ENCODE peak calls at places on chromosomes 11 and 22, in six cellular contexts. One of them, this sample, is unnamed.

GRCh38 chr11:66559141-66559861 is 9.1 kb downstream of the CTSF start:
- DNase-seq in mammary epithelial cell: no peak
- DNase-seq in psoas muscle: peak; percentile 70
- DNase-seq in spleen: no peak
- DNase-seq in sigmoid colon: peak; percentile 86
- DNase-seq in SK-N-SH: peak; percentile 65
- DNase-seq in this sample: no peak

GRCh38 chr11:130771708-130772107 is 144.6 kb downstream of the SNX19 start:
- DNase-seq in spleen: no peak
- DNase-seq in mammary epithelial cell: no peak
- DNase-seq in SK-N-SH: no peak
- DNase-seq in psoas muscle: no peak
- DNase-seq in sigmoid colon: no peak
- DNase-seq in this sample: no peak

GRCh38 chr11:114187173-114187572 is 109.0 kb upstream of the NNMT start:
- DNase-seq in sigmoid colon: no peak
- DNase-seq in mammary epithelial cell: no peak
- DNase-seq in spleen: no peak
- DNase-seq in psoas muscle: peak; percentile 42
- DNase-seq in SK-N-SH: no peak
- DNase-seq in this sample: no peak

GRCh38 chr22:26751217-26751616 is 93.8 kb downstream of the MIAT start:
- DNase-seq in psoas muscle: no peak
- DNase-seq in SK-N-SH: no peak
- DNase-seq in spleen: no peak
- DNase-seq in sigmoid colon: no peak
- DNase-seq in mammary epithelial cell: no peak
- DNase-seq in this sample: no peak

GRCh38 chr22:42627981-42628380 is 12.4 kb downstream of the ATP5MGL start:
- DNase-seq in spleen: peak; percentile 67
- DNase-seq in psoas muscle: no peak
- DNase-seq in SK-N-SH: no peak
- DNase-seq in sigmoid colon: no peak
- DNase-seq in mammary epithelial cell: no peak
- DNase-seq in this sample: no peak

GRCh38 chr11:8227156-8228152 is 36.2 kb downstream of the LMO1 start:
- DNase-seq in mammary epithelial cell: peak; percentile 95
- DNase-seq in psoas muscle: no peak
- DNase-seq in sigmoid colon: no peak
- DNase-seq in spleen: no peak
- DNase-seq in SK-N-SH: no peak
- DNase-seq in this sample: no peak

GRCh38 chr11:76806608-76807205 is 23.6 kb downstream of the TSKU start:
- DNase-seq in mammary epithelial cell: no peak
- DNase-seq in psoas muscle: no peak
- DNase-seq in SK-N-SH: no peak
- DNase-seq in sigmoid colon: no peak
- DNase-seq in spleen: no peak
- DNase-seq in this sample: no peak

GRCh38 chr11:19243143-19243542 is 2.4 kb upstream of the E2F8 start:
- DNase-seq in SK-N-SH: no peak
- DNase-seq in spleen: no peak
- DNase-seq in mammary epithelial cell: no peak
- DNase-seq in sigmoid colon: no peak
- DNase-seq in psoas muscle: no peak
- DNase-seq in this sample: no peak

GRCh38 chr11:66906077-66906929 is 49.4 kb downstream of the LRFN4 start:
- DNase-seq in sigmoid colon: no peak
- DNase-seq in spleen: no peak
- DNase-seq in psoas muscle: no peak
- DNase-seq in mammary epithelial cell: peak; percentile 93
- DNase-seq in SK-N-SH: no peak
- DNase-seq in this sample: no peak

GRCh38 chr11:23359297-23359696 is 499.0 kb upstream of the CCDC179 start:
- DNase-seq in mammary epithelial cell: peak; percentile 92
- DNase-seq in spleen: no peak
- DNase-seq in sigmoid colon: no peak
- DNase-seq in SK-N-SH: no peak
- DNase-seq in psoas muscle: no peak
- DNase-seq in this sample: no peak

GRCh38 chr22:24414984-24415945 is 12.1 kb upstream of the ADORA2A start:
- DNase-seq in spleen: no peak
- DNase-seq in psoas muscle: no peak
- DNase-seq in SK-N-SH: peak; percentile 25
- DNase-seq in mammary epithelial cell: no peak
- DNase-seq in sigmoid colon: peak; percentile 50
- DNase-seq in this sample: no peak

GRCh38 chr11:94325681-94326080 is 21.3 kb downstream of the IZUMO1R start:
- DNase-seq in SK-N-SH: peak; percentile 36
- DNase-seq in spleen: no peak
- DNase-seq in psoas muscle: no peak
- DNase-seq in mammary epithelial cell: peak; percentile 30
- DNase-seq in sigmoid colon: no peak
- DNase-seq in this sample: no peak

GRCh38 chr11:117823941-117824420 is 563 bp downstream of the FXYD2 start:
- DNase-seq in mammary epithelial cell: no peak
- DNase-seq in SK-N-SH: no peak
- DNase-seq in psoas muscle: peak; percentile 80
- DNase-seq in sigmoid colon: peak; percentile 88
- DNase-seq in spleen: peak; percentile 79
- DNase-seq in this sample: no peak

GRCh38 chr11:30635401-30635989 is 49.3 kb upstream of the MPPED2 start:
- DNase-seq in psoas muscle: peak; percentile 64
- DNase-seq in SK-N-SH: peak; percentile 63
- DNase-seq in mammary epithelial cell: no peak
- DNase-seq in spleen: no peak
- DNase-seq in sigmoid colon: peak; percentile 61
- DNase-seq in this sample: no peak

GRCh38 chr11:1832989-1833365 is 1.8 kb upstream of the SYT8 start:
- DNase-seq in sigmoid colon: no peak
- DNase-seq in mammary epithelial cell: no peak
- DNase-seq in spleen: peak; percentile 80
- DNase-seq in psoas muscle: peak; percentile 48
- DNase-seq in SK-N-SH: no peak
- DNase-seq in this sample: no peak

GRCh38 chr11:133659542-133660201 is 127.4 kb upstream of the OPCML start:
- DNase-seq in mammary epithelial cell: no peak
- DNase-seq in sigmoid colon: no peak
- DNase-seq in SK-N-SH: no peak
- DNase-seq in spleen: no peak
- DNase-seq in psoas muscle: no peak
- DNase-seq in this sample: no peak

GRCh38 chr11:124882339-124883071 is 15.2 kb downstream of the ROBO4 start:
- DNase-seq in spleen: no peak
- DNase-seq in psoas muscle: no peak
- DNase-seq in sigmoid colon: no peak
- DNase-seq in mammary epithelial cell: no peak
- DNase-seq in SK-N-SH: no peak
- DNase-seq in this sample: no peak

GRCh38 chr11:15119826-15120225 is 5.1 kb downstream of the INSC start:
- DNase-seq in psoas muscle: no peak
- DNase-seq in mammary epithelial cell: peak; percentile 34
- DNase-seq in sigmoid colon: no peak
- DNase-seq in SK-N-SH: no peak
- DNase-seq in spleen: no peak
- DNase-seq in this sample: no peak

GRCh38 chr22:22796729-22797128 is 90.9 kb upstream of the IGLL5 start:
- DNase-seq in psoas muscle: no peak
- DNase-seq in mammary epithelial cell: no peak
- DNase-seq in SK-N-SH: no peak
- DNase-seq in sigmoid colon: no peak
- DNase-seq in spleen: no peak
- DNase-seq in this sample: no peak

GRCh38 chr11:126834149-126834548 is 166.4 kb downstream of the KIRREL3 start:
- DNase-seq in spleen: no peak
- DNase-seq in SK-N-SH: no peak
- DNase-seq in psoas muscle: no peak
- DNase-seq in sigmoid colon: no peak
- DNase-seq in mammary epithelial cell: peak; percentile 33
- DNase-seq in this sample: no peak

GRCh38 chr11:4059424-4059823 is 35.2 kb upstream of the RRM1 start:
- DNase-seq in psoas muscle: no peak
- DNase-seq in spleen: no peak
- DNase-seq in mammary epithelial cell: peak; percentile 74
- DNase-seq in SK-N-SH: no peak
- DNase-seq in sigmoid colon: no peak
- DNase-seq in this sample: no peak

GRCh38 chr11:10323793-10324170 is 18.9 kb downstream of the ADM start:
- DNase-seq in mammary epithelial cell: peak; percentile 21
- DNase-seq in SK-N-SH: no peak
- DNase-seq in spleen: no peak
- DNase-seq in sigmoid colon: no peak
- DNase-seq in psoas muscle: no peak
- DNase-seq in this sample: no peak

GRCh38 chr11:46766656-46767055 is 47.6 kb downstream of the F2 start:
- DNase-seq in sigmoid colon: no peak
- DNase-seq in spleen: no peak
- DNase-seq in SK-N-SH: no peak
- DNase-seq in psoas muscle: no peak
- DNase-seq in mammary epithelial cell: no peak
- DNase-seq in this sample: no peak

GRCh38 chr11:68959465-68960298 is 21.1 kb downstream of the MRGPRD start:
- DNase-seq in mammary epithelial cell: no peak
- DNase-seq in psoas muscle: peak; percentile 33
- DNase-seq in spleen: peak; percentile 64
- DNase-seq in SK-N-SH: peak; percentile 51
- DNase-seq in sigmoid colon: no peak
- DNase-seq in this sample: no peak

GRCh38 chr11:71329165-71329510 is 76.8 kb upstream of the SHANK2 start:
- DNase-seq in psoas muscle: peak; percentile 2
- DNase-seq in sigmoid colon: peak; percentile 13
- DNase-seq in SK-N-SH: no peak
- DNase-seq in spleen: peak; percentile 1
- DNase-seq in mammary epithelial cell: no peak
- DNase-seq in this sample: no peak

GRCh38 chr11:124297921-124298320 is 15.8 kb downstream of the OR8D1 start:
- DNase-seq in spleen: no peak
- DNase-seq in mammary epithelial cell: peak; percentile 1
- DNase-seq in SK-N-SH: no peak
- DNase-seq in psoas muscle: no peak
- DNase-seq in sigmoid colon: no peak
- DNase-seq in this sample: no peak

GRCh38 chr11:63952570-63952969 is 13.8 kb downstream of the NAA40 start:
- DNase-seq in sigmoid colon: no peak
- DNase-seq in SK-N-SH: no peak
- DNase-seq in mammary epithelial cell: no peak
- DNase-seq in psoas muscle: no peak
- DNase-seq in spleen: no peak
- DNase-seq in this sample: no peak

GRCh38 chr11:40188848-40189247 is 1270.6 kb downstream of the LRRC4C start:
- DNase-seq in mammary epithelial cell: no peak
- DNase-seq in psoas muscle: no peak
- DNase-seq in SK-N-SH: no peak
- DNase-seq in sigmoid colon: no peak
- DNase-seq in spleen: no peak
- DNase-seq in this sample: no peak

GRCh38 chr11:116540019-116540418 is 232.8 kb downstream of the BUD13 start:
- DNase-seq in SK-N-SH: no peak
- DNase-seq in psoas muscle: no peak
- DNase-seq in sigmoid colon: peak; percentile 17
- DNase-seq in spleen: no peak
- DNase-seq in mammary epithelial cell: no peak
- DNase-seq in this sample: no peak

GRCh38 chr22:31651667-31652066 is 10.3 kb downstream of the PISD start:
- DNase-seq in psoas muscle: no peak
- DNase-seq in sigmoid colon: no peak
- DNase-seq in SK-N-SH: no peak
- DNase-seq in mammary epithelial cell: no peak
- DNase-seq in spleen: no peak
- DNase-seq in this sample: no peak
- H3K4me1 ChIP-seq in psoas muscle: peaks cover 21% of the 10 kb centered on the region
- H3K4me1 ChIP-seq in sigmoid colon: no peaks in the 10 kb centered on the region
- H3K4me1 ChIP-seq in SK-N-SH: no peaks in the 10 kb centered on the region
- H3K4me1 ChIP-seq in mammary epithelial cell: peaks cover 38% of the 10 kb centered on the region
- H3K4me1 ChIP-seq in spleen: peaks cover 42% of the 10 kb centered on the region
- H3K4me1 ChIP-seq in this sample: no peaks in the 10 kb centered on the region

GRCh38 chr22:36343720-36344105 is 44.1 kb downstream of the MYH9 start:
- DNase-seq in psoas muscle: no peak
- DNase-seq in SK-N-SH: no peak
- DNase-seq in sigmoid colon: no peak
- DNase-seq in mammary epithelial cell: no peak
- DNase-seq in spleen: no peak
- DNase-seq in this sample: no peak
- H3K27ac ChIP-seq in psoas muscle: peak overlapping the region; percentile 30
- H3K27ac ChIP-seq in SK-N-SH: no peak overlapping the region
- H3K27ac ChIP-seq in sigmoid colon: peak overlapping the region; percentile 98
- H3K27ac ChIP-seq in mammary epithelial cell: peak overlapping the region; percentile 13
- H3K27ac ChIP-seq in spleen: no peak overlapping the region
- H3K27ac ChIP-seq in this sample: peak overlapping the region; percentile 99

DNA sequence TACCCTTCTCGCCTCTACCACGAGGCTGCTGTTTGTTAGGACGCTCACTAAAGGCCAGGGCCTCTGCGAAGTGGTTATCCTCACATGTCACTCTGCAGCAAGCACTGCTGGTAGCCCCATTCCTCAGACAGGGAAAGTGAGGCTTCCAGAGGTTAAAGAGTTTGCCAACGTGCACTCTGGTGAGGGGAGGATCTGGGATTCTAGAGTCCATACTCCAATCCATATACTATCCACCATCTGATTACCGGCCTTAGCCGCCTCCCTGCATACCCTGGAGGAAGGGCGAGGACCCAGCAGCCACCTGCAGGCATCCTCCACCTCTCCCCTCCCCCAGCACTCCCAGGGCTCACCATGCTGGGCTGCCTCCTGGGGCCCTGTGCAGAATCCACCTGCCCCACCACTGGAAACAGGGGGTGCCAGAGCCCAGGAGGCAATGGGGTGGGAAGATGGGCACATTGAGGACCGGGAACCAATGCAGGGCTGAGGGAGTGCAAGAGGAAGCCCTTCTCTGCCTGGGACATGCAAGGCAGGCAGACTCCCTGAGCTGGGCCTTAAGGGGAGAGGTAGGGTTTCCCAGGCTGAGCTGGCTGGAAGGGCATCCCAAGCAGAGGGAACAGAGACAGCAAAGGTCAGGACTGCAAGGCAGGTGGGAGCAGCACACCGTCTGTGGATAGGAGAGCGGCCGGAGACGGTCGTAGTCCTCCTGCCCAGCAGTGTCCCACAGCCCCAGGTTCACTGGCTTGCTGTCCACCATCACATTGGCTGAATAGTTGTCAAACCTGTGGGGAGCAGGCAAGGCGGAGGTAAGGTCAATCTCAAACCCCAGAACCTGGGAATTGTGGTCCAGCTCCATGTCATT is 11.7 kb downstream of the RAC2 start:
- DNase-seq in mammary epithelial cell: no peak
- DNase-seq in SK-N-SH: no peak
- DNase-seq in spleen: peak; percentile 76
- DNase-seq in psoas muscle: peak; percentile 16
- DNase-seq in sigmoid colon: no peak
- DNase-seq in this sample: no peak
- H3K4me1 ChIP-seq in mammary epithelial cell: peaks cover 52% of the 10 kb centered on the region
- H3K4me1 ChIP-seq in SK-N-SH: peaks cover 22% of the 10 kb centered on the region
- H3K4me1 ChIP-seq in spleen: peaks cover 99% of the 10 kb centered on the region
- H3K4me1 ChIP-seq in psoas muscle: no peaks in the 10 kb centered on the region
- H3K4me1 ChIP-seq in sigmoid colon: no peaks in the 10 kb centered on the region
- H3K4me1 ChIP-seq in this sample: peaks cover 4% of the 10 kb centered on the region

DNA sequence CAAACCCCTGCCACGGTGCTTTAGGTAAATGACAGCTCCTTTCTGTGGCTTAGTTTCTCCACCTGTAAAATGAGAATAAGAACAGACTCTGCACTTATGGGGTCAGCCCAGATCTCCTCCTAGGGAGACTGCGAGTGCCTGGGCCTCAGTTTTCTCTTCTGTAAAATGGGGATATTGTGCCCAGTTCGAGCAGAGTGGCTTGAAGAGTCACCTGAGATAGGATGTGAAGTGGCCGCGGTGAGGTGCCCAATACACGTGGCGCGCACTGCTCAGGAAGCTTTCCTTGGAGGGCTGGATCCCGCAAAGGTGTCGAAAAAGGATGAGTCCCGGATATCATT is 467 bp upstream of the EMID1 start:
- DNase-seq in psoas muscle: no peak
- DNase-seq in SK-N-SH: no peak
- DNase-seq in spleen: no peak
- DNase-seq in mammary epithelial cell: no peak
- DNase-seq in sigmoid colon: no peak
- DNase-seq in this sample: no peak
- H3K27ac ChIP-seq in psoas muscle: no peak overlapping the region
- H3K27ac ChIP-seq in SK-N-SH: no peak overlapping the region
- H3K27ac ChIP-seq in spleen: peak overlapping the region; percentile 42
- H3K27ac ChIP-seq in mammary epithelial cell: no peak overlapping the region
- H3K27ac ChIP-seq in sigmoid colon: no peak overlapping the region
- H3K27ac ChIP-seq in this sample: no peak overlapping the region

This sample was measured in thoracic aorta.